ENCODE peak calls at places on chromosomes 5 and 9, in six cellular contexts. One of them, this sample, is unnamed.
A peak's percentile ranks its signal among the peaks of the same experiment; 100 is the strongest.

GRCh38 chr9:90914196-90914595 is 112.6 kb downstream of the SYK start:
- DNase-seq in H1: no peak
- DNase-seq in SK-N-SH: no peak
- DNase-seq in HepG2: no peak
- DNase-seq in HCT116: no peak
- DNase-seq in K562: no peak
- DNase-seq in this sample: no peak

GRCh38 chr9:84711936-84712335 is 42.4 kb downstream of the NTRK2 start:
- DNase-seq in H1: no peak
- DNase-seq in HCT116: no peak
- DNase-seq in HepG2: no peak
- DNase-seq in K562: no peak
- DNase-seq in SK-N-SH: peak; percentile 16
- DNase-seq in this sample: no peak

GRCh38 chr5:171629221-171630005 is 156.2 kb upstream of the SMIM23 start:
- DNase-seq in K562: no peak
- DNase-seq in HCT116: peak; percentile 6
- DNase-seq in HepG2: no peak
- DNase-seq in H1: no peak
- DNase-seq in SK-N-SH: no peak
- DNase-seq in this sample: no peak

GRCh38 chr5:17154211-17154996 is 63.0 kb upstream of the BASP1 start:
- DNase-seq in HepG2: no peak
- DNase-seq in SK-N-SH: no peak
- DNase-seq in HCT116: no peak
- DNase-seq in K562: no peak
- DNase-seq in H1: no peak
- DNase-seq in this sample: no peak

GRCh38 chr5:110043025-110043424 is 353.3 kb downstream of the MAN2A1 start:
- DNase-seq in K562: no peak
- DNase-seq in HCT116: no peak
- DNase-seq in H1: no peak
- DNase-seq in HepG2: no peak
- DNase-seq in SK-N-SH: no peak
- DNase-seq in this sample: no peak

GRCh38 chr5:143148461-143149170 is 254.9 kb downstream of the NR3C1 start:
- DNase-seq in SK-N-SH: no peak
- DNase-seq in K562: no peak
- DNase-seq in HepG2: no peak
- DNase-seq in H1: no peak
- DNase-seq in HCT116: no peak
- DNase-seq in this sample: no peak

GRCh38 chr5:172748341-172748843 is 22.6 kb downstream of the DUSP1 start:
- DNase-seq in H1: peak; percentile 80
- DNase-seq in K562: no peak
- DNase-seq in HepG2: no peak
- DNase-seq in SK-N-SH: no peak
- DNase-seq in HCT116: no peak
- DNase-seq in this sample: no peak

GRCh38 chr9:103798620-103799019 is 295.5 kb upstream of the SMC2 start:
- DNase-seq in H1: no peak
- DNase-seq in HepG2: peak; percentile 1
- DNase-seq in K562: no peak
- DNase-seq in SK-N-SH: no peak
- DNase-seq in HCT116: no peak
- DNase-seq in this sample: peak; percentile 37

GRCh38 chr9:16131269-16131668 is 578.4 kb downstream of the CCDC171 start:
- DNase-seq in HepG2: no peak
- DNase-seq in SK-N-SH: no peak
- DNase-seq in H1: no peak
- DNase-seq in K562: no peak
- DNase-seq in HCT116: no peak
- DNase-seq in this sample: no peak

GRCh38 chr9:97557606-97558095 is 56.2 kb downstream of the TMOD1 start:
- DNase-seq in HCT116: no peak
- DNase-seq in K562: no peak
- DNase-seq in SK-N-SH: peak; percentile 77
- DNase-seq in H1: no peak
- DNase-seq in HepG2: no peak
- DNase-seq in this sample: no peak

GRCh38 chr5:130164966-130165365 is 260.7 kb downstream of the CHSY3 start:
- DNase-seq in K562: no peak
- DNase-seq in SK-N-SH: no peak
- DNase-seq in HCT116: no peak
- DNase-seq in HepG2: no peak
- DNase-seq in H1: no peak
- DNase-seq in this sample: no peak

GRCh38 chr9:18795947-18796705 is 236.9 kb downstream of the SAXO1 start:
- DNase-seq in K562: no peak
- DNase-seq in HCT116: no peak
- DNase-seq in HepG2: no peak
- DNase-seq in SK-N-SH: no peak
- DNase-seq in H1: no peak
- DNase-seq in this sample: no peak

GRCh38 chr5:35736280-35736679 is 118.6 kb downstream of the SPEF2 start:
- DNase-seq in HCT116: no peak
- DNase-seq in K562: no peak
- DNase-seq in H1: no peak
- DNase-seq in SK-N-SH: no peak
- DNase-seq in HepG2: no peak
- DNase-seq in this sample: no peak

GRCh38 chr5:71895546-71895945 is 176.5 kb downstream of the CARTPT start:
- DNase-seq in H1: no peak
- DNase-seq in SK-N-SH: no peak
- DNase-seq in HepG2: no peak
- DNase-seq in HCT116: no peak
- DNase-seq in K562: no peak
- DNase-seq in this sample: no peak

GRCh38 chr9:4686112-4686511 is 6.7 kb downstream of the CDC37L1 start:
- DNase-seq in HepG2: no peak
- DNase-seq in H1: no peak
- DNase-seq in K562: peak; percentile 42
- DNase-seq in HCT116: no peak
- DNase-seq in SK-N-SH: no peak
- DNase-seq in this sample: no peak

GRCh38 chr5:73999306-73999705 is 373.3 kb downstream of the ARHGEF28 start:
- DNase-seq in HCT116: no peak
- DNase-seq in HepG2: no peak
- DNase-seq in SK-N-SH: no peak
- DNase-seq in H1: no peak
- DNase-seq in K562: no peak
- DNase-seq in this sample: no peak

GRCh38 chr9:89605181-89606048 is 603 bp downstream of the GADD45G start:
- DNase-seq in SK-N-SH: peak; percentile 72
- DNase-seq in HCT116: no peak
- DNase-seq in H1: peak; percentile 72
- DNase-seq in K562: no peak
- DNase-seq in HepG2: no peak
- DNase-seq in this sample: no peak

GRCh38 chr9:101029300-101030021 is 934 bp downstream of the PLPPR1 start:
- DNase-seq in HepG2: no peak
- DNase-seq in HCT116: no peak
- DNase-seq in K562: no peak
- DNase-seq in H1: no peak
- DNase-seq in SK-N-SH: peak; percentile 4
- DNase-seq in this sample: no peak
- TF ChIP-seq JUND in HepG2: no peak
- TF ChIP-seq JUND in HCT116: no peak
- TF ChIP-seq JUND in K562: no peak
- TF ChIP-seq JUND in H1: no peak
- TF ChIP-seq JUND in SK-N-SH: no peak
- TF ChIP-seq JUND in this sample: no peak

GRCh38 chr9:112886351-112886750 is 4.3 kb downstream of the SLC46A2 start:
- DNase-seq in HCT116: no peak
- DNase-seq in H1: no peak
- DNase-seq in SK-N-SH: no peak
- DNase-seq in K562: no peak
- DNase-seq in HepG2: no peak
- DNase-seq in this sample: no peak

GRCh38 chr9:112884086-112884485 is 6.6 kb downstream of the SLC46A2 start:
- DNase-seq in K562: no peak
- DNase-seq in H1: no peak
- DNase-seq in HepG2: no peak
- DNase-seq in HCT116: no peak
- DNase-seq in SK-N-SH: no peak
- DNase-seq in this sample: no peak

GRCh38 chr9:112884721-112885120 is 6.0 kb downstream of the SLC46A2 start:
- DNase-seq in H1: no peak
- DNase-seq in HCT116: no peak
- DNase-seq in K562: no peak
- DNase-seq in HepG2: no peak
- DNase-seq in SK-N-SH: no peak
- DNase-seq in this sample: no peak

GRCh38 chr9:112887377-112887776 is 3.3 kb downstream of the SLC46A2 start:
- DNase-seq in HCT116: no peak
- DNase-seq in K562: peak; percentile 60
- DNase-seq in H1: peak; percentile 85
- DNase-seq in HepG2: peak; percentile 12
- DNase-seq in SK-N-SH: no peak
- DNase-seq in this sample: no peak

GRCh38 chr9:112885324-112885723 is 5.4 kb downstream of the SLC46A2 start:
- DNase-seq in SK-N-SH: no peak
- DNase-seq in HCT116: no peak
- DNase-seq in K562: no peak
- DNase-seq in HepG2: no peak
- DNase-seq in H1: no peak
- DNase-seq in this sample: no peak
- H3K4me1 ChIP-seq in SK-N-SH: peaks cover 2% of the 10 kb centered on the region
- H3K4me1 ChIP-seq in HCT116: peaks cover 2% of the 10 kb centered on the region
- H3K4me1 ChIP-seq in K562: peaks cover 6% of the 10 kb centered on the region
- H3K4me1 ChIP-seq in HepG2: no peaks in the 10 kb centered on the region
- H3K4me1 ChIP-seq in H1: no peaks in the 10 kb centered on the region
- H3K4me1 ChIP-seq in this sample: no peaks in the 10 kb centered on the region

GRCh38 chr9:80175286-80175906 is 603.6 kb downstream of the TLE4 start:
- DNase-seq in HCT116: peak; percentile 7
- DNase-seq in K562: peak; percentile 20
- DNase-seq in HepG2: peak; percentile 23
- DNase-seq in SK-N-SH: peak; percentile 27
- DNase-seq in H1: no peak
- DNase-seq in this sample: no peak
- TF ChIP-seq JUND in HCT116: no peak
- TF ChIP-seq JUND in K562: no peak
- TF ChIP-seq JUND in HepG2: no peak
- TF ChIP-seq JUND in SK-N-SH: no peak
- TF ChIP-seq JUND in H1: no peak
- TF ChIP-seq JUND in this sample: no peak

GRCh38 chr9:38359297-38359653 is 33.2 kb upstream of the ALDH1B1 start:
- DNase-seq in K562: no peak
- DNase-seq in H1: no peak
- DNase-seq in HepG2: peak; percentile 47
- DNase-seq in HCT116: no peak
- DNase-seq in SK-N-SH: no peak
- DNase-seq in this sample: no peak
- H3K4me1 ChIP-seq in K562: peaks cover 4% of the 10 kb centered on the region
- H3K4me1 ChIP-seq in H1: no peaks in the 10 kb centered on the region
- H3K4me1 ChIP-seq in HepG2: peaks cover 66% of the 10 kb centered on the region
- H3K4me1 ChIP-seq in HCT116: no peaks in the 10 kb centered on the region
- H3K4me1 ChIP-seq in SK-N-SH: peaks cover 27% of the 10 kb centered on the region
- H3K4me1 ChIP-seq in this sample: no peaks in the 10 kb centered on the region

This sample was measured in GM12878.